ENCODE peak calls at places on chromosomes 1 and 21, in ten cellular contexts. E, V, X, Z, U, R, O, M, D and L are unnamed samples.

GRCh38 chr1:31985430-31985829 is 28.2 kb upstream of the KHDRBS1 start:
- DNase-seq in E (no peak), V (no peak), X (peak), Z (peak), U (no peak), R (no peak), O (no peak), M (no peak), D (no peak), L (peak)

GRCh38 chr1:67441183-67441582 is 11.0 kb upstream of the SERBP1 start:
- DNase-seq in E (peak), V (no peak), X (peak), Z (no peak), U (no peak), R (no peak), O (peak), M (peak), D (no peak), L (peak)

GRCh38 chr1:94383966-94384408 is 34.2 kb upstream of the ABCD3 start:
- DNase-seq in E (no peak), V (no peak), X (no peak), Z (no peak), U (no peak), R (peak), O (no peak), M (peak), D (no peak), L (no peak)

GRCh38 chr21:32645261-32646182 is 33.3 kb upstream of the CFAP298 start:
- DNase-seq in E (peak), V (no peak), X (no peak), Z (no peak), U (no peak), R (no peak), O (no peak), M (no peak), D (no peak), L (no peak)

GRCh38 chr21:34844033-34844923 is 175.5 kb downstream of the CLIC6 start:
- DNase-seq in E (peak), V (no peak), X (no peak), Z (no peak), U (peak), R (no peak), O (no peak), M (peak), D (no peak), L (peak)

GRCh38 chr21:28018741-28019669 is 973.7 kb downstream of the LTN1 start:
- DNase-seq in E (no peak), V (no peak), X (no peak), Z (no peak), U (no peak), R (no peak), O (peak), M (no peak), D (no peak), L (no peak)

GRCh38 chr1:20587639-20588017 is 1.3 kb upstream of the CDA start:
- DNase-seq in E (no peak), V (no peak), X (no peak), Z (no peak), U (peak), R (peak), O (no peak), M (peak), D (no peak), L (no peak)

GRCh38 chr1:39635205-39635870 is 4.1 kb downstream of the HEYL start:
- DNase-seq in E (no peak), V (no peak), X (no peak), Z (no peak), U (no peak), R (no peak), O (no peak), M (peak), D (no peak), L (no peak)

GRCh38 chr1:153288634-153289275 is 24.0 kb downstream of the PGLYRP3 start:
- DNase-seq in E (no peak), V (no peak), X (no peak), Z (no peak), U (peak), R (peak), O (no peak), M (no peak), D (peak), L (peak)

GRCh38 chr21:31897311-31897710 is 24.5 kb downstream of the HUNK start:
- DNase-seq in E (no peak), V (no peak), X (no peak), Z (no peak), U (no peak), R (no peak), O (no peak), M (no peak), D (no peak), L (no peak)

GRCh38 chr1:82001345-82001744 is 200.6 kb downstream of the ADGRL2 start:
- DNase-seq in E (no peak), V (no peak), X (no peak), Z (no peak), U (no peak), R (no peak), O (no peak), M (no peak), D (no peak), L (no peak)

GRCh38 chr1:109636201-109636952 is 16.7 kb downstream of the AMPD2 start:
- DNase-seq in E (no peak), V (no peak), X (no peak), Z (no peak), U (peak), R (peak), O (no peak), M (peak), D (no peak), L (no peak)

GRCh38 chr1:183553769-183554168 is 36.5 kb downstream of the NCF2 start:
- DNase-seq in E (no peak), V (no peak), X (no peak), Z (no peak), U (no peak), R (no peak), O (no peak), M (no peak), D (no peak), L (no peak)

GRCh38 chr1:2990376-2991115 is 30.7 kb upstream of the ACTRT2 start:
- DNase-seq in E (no peak), V (no peak), X (no peak), Z (no peak), U (no peak), R (no peak), O (no peak), M (no peak), D (no peak), L (no peak)

GRCh38 chr1:109787845-109788605 is 24.3 kb upstream of the EPS8L3 start:
- DNase-seq in E (no peak), V (no peak), X (no peak), Z (peak), U (no peak), R (no peak), O (no peak), M (no peak), D (no peak), L (no peak)

GRCh38 chr1:22712502-22713271 is 2.0 kb downstream of the EPHB2 start:
- DNase-seq in E (no peak), V (no peak), X (peak), Z (no peak), U (no peak), R (no peak), O (no peak), M (no peak), D (peak), L (peak)

GRCh38 chr1:6208723-6209660 is 3.1 kb downstream of the RNF207 start:
- DNase-seq in E (peak), V (no peak), X (peak), Z (no peak), U (no peak), R (no peak), O (peak), M (no peak), D (no peak), L (peak)

GRCh38 chr1:243354511-243355153 is 98.8 kb downstream of the SDCCAG8 start:
- DNase-seq in E (no peak), V (no peak), X (peak), Z (no peak), U (no peak), R (no peak), O (peak), M (no peak), D (no peak), L (peak)

GRCh38 chr1:2061065-2061778 is 11.0 kb downstream of the PRKCZ start:
- DNase-seq in E (peak), V (no peak), X (no peak), Z (no peak), U (no peak), R (peak), O (no peak), M (no peak), D (no peak), L (no peak)

GRCh38 chr1:37497832-37498231 is 16.7 kb downstream of the MEAF6 start:
- DNase-seq in E (peak), V (no peak), X (no peak), Z (no peak), U (no peak), R (no peak), O (no peak), M (no peak), D (no peak), L (no peak)

GRCh38 chr1:109116286-109116685 is 2.4 kb downstream of the ELAPOR1 start:
- DNase-seq in E (no peak), V (no peak), X (no peak), Z (no peak), U (no peak), R (no peak), O (no peak), M (no peak), D (no peak), L (no peak)

GRCh38 chr1:26306290-26307221 is at the start of gene UBXN11:
- DNase-seq in E (peak), V (peak), X (peak), Z (peak), U (peak), R (peak), O (peak), M (peak), D (peak), L (peak)

GRCh38 chr1:61097326-61097725 is 15.0 kb downstream of the NFIA start:
- DNase-seq in E (no peak), V (no peak), X (peak), Z (no peak), U (no peak), R (no peak), O (no peak), M (peak), D (peak), L (no peak)

GRCh38 chr1:225851810-225852209 is 30.4 kb downstream of the TMEM63A start:
- DNase-seq in E (no peak), V (no peak), X (no peak), Z (peak), U (no peak), R (no peak), O (no peak), M (no peak), D (no peak), L (no peak)

GRCh38 chr1:25819496-25820246 is at the start of gene MTFR1L:
- DNase-seq in E (peak), V (peak), X (peak), Z (peak), U (peak), R (peak), O (peak), M (peak), D (peak), L (peak)

GRCh38 chr1:110986407-110986891 is 22.7 kb upstream of the LRIF1 start:
- DNase-seq in E (no peak), V (no peak), X (no peak), Z (no peak), U (no peak), R (no peak), O (no peak), M (no peak), D (no peak), L (no peak)

GRCh38 chr1:234893725-234894630 is 234.7 kb downstream of the TOMM20 start:
- DNase-seq in E (no peak), V (peak), X (peak), Z (no peak), U (no peak), R (no peak), O (no peak), M (peak), D (peak), L (peak)

GRCh38 chr21:37367758-37368535 is 1.4 kb downstream of the DYRK1A start:
- DNase-seq in E (peak), V (no peak), X (peak), Z (no peak), U (peak), R (no peak), O (no peak), M (peak), D (no peak), L (no peak)

GRCh38 chr1:3671371-3672180 is 19.3 kb downstream of the TP73 start:
- DNase-seq in E (no peak), V (no peak), X (no peak), Z (no peak), U (no peak), R (no peak), O (no peak), M (peak), D (no peak), L (no peak)

GRCh38 chr1:12539705-12540579 is 78.1 kb downstream of the DHRS3 start:
- DNase-seq in E (peak), V (no peak), X (peak), Z (no peak), U (peak), R (peak), O (no peak), M (peak), D (peak), L (peak)

GRCh38 chr1:245583575-245584330 is 429.0 kb downstream of the KIF26B start:
- DNase-seq in E (peak), V (no peak), X (no peak), Z (no peak), U (no peak), R (peak), O (no peak), M (no peak), D (no peak), L (no peak)

GRCh38 chr1:214707306-214708087 is 104.5 kb downstream of the CENPF start:
- DNase-seq in E (no peak), V (no peak), X (no peak), Z (no peak), U (no peak), R (no peak), O (no peak), M (peak), D (no peak), L (no peak)

GRCh38 chr1:104830534-104830933 is 1080.8 kb downstream of the AMY1C start:
- DNase-seq in E (no peak), V (no peak), X (no peak), Z (no peak), U (no peak), R (no peak), O (no peak), M (no peak), D (no peak), L (no peak)

GRCh38 chr1:209646558-209646957 is 5.7 kb downstream of the LAMB3 start:
- DNase-seq in E (no peak), V (no peak), X (no peak), Z (no peak), U (no peak), R (peak), O (no peak), M (no peak), D (no peak), L (no peak)

GRCh38 chr1:68111804-68112436 is 61.5 kb upstream of the DIRAS3 start:
- DNase-seq in E (peak), V (no peak), X (peak), Z (no peak), U (peak), R (peak), O (peak), M (peak), D (peak), L (peak)

GRCh38 chr1:240843798-240844197 is 231.8 kb upstream of the GREM2 start:
- DNase-seq in E (no peak), V (no peak), X (no peak), Z (no peak), U (no peak), R (no peak), O (no peak), M (no peak), D (no peak), L (no peak)

GRCh38 chr1:64343105-64343960 is 126.6 kb upstream of the CACHD1 start:
- DNase-seq in E (no peak), V (no peak), X (peak), Z (no peak), U (peak), R (peak), O (no peak), M (peak), D (peak), L (peak)

GRCh38 chr1:29633271-29633615 is 396.9 kb downstream of the PTPRU start:
- DNase-seq in E (no peak), V (no peak), X (no peak), Z (no peak), U (no peak), R (no peak), O (no peak), M (no peak), D (no peak), L (no peak)

GRCh38 chr1:58943776-58944175 is 159.9 kb upstream of the JUN start:
- DNase-seq in E (no peak), V (no peak), X (no peak), Z (no peak), U (no peak), R (no peak), O (no peak), M (no peak), D (no peak), L (no peak)